ENCODE peak calls at places on chromosomes 2 and 18, in nine cellular contexts. H, R, M, B, Q, C, O, N and T are unnamed samples.

GRCh38 chr2:100960688-100961087 is 41.4 kb upstream of the RPL31 start:
- DNase-seq in N (no peak), C (no peak), H (no peak), B (peak; percentile 34), R (no peak), M (no peak), Q (no peak), O (no peak), T (no peak)

GRCh38 chr2:12923907-12924610 is 207.3 kb downstream of the TRIB2 start:
- DNase-seq in C (no peak), N (no peak), R (no peak), O (no peak), B (peak; percentile 57), M (no peak), Q (no peak), H (no peak), T (no peak)

GRCh38 chr2:197867630-197868029 is 63.2 kb downstream of the PLCL1 start:
- DNase-seq in M (no peak), C (no peak), H (no peak), Q (no peak), O (no peak), R (no peak), B (no peak), N (no peak), T (no peak)

GRCh38 chr2:98948956-98949739 is 13.1 kb upstream of the CRACDL start:
- DNase-seq in Q (no peak), C (no peak), R (no peak), M (no peak), B (no peak), H (no peak), N (no peak), O (no peak), T (no peak)

GRCh38 chr2:239182981-239183791 is 217.6 kb downstream of the HDAC4 start:
- DNase-seq in B (no peak), M (no peak), O (no peak), H (no peak), Q (no peak), R (no peak), N (no peak), C (no peak), T (peak; percentile 58)

GRCh38 chr2:289362-290089 is 1.6 kb upstream of the ALKAL2 start:
- DNase-seq in M (no peak), Q (no peak), C (peak; percentile 30), H (peak; percentile 23), N (peak; percentile 13), O (no peak), B (peak; percentile 9), R (no peak), T (no peak)

GRCh38 chr2:215684448-215685217 is 248.8 kb upstream of the FN1 start:
- DNase-seq in M (no peak), Q (no peak), R (no peak), B (peak; percentile 76), H (peak; percentile 37), C (no peak), N (peak; percentile 58), O (peak; percentile 43), T (no peak)

GRCh38 chr2:68732036-68732435 is 2.6 kb upstream of the ARHGAP25 start:
- DNase-seq in O (no peak), Q (no peak), B (no peak), N (no peak), R (no peak), C (no peak), H (no peak), M (no peak), T (no peak)

GRCh38 chr18:1191341-1191740 is 286.7 kb downstream of the ADCYAP1 start:
- DNase-seq in B (no peak), N (no peak), C (no peak), M (no peak), O (no peak), Q (no peak), H (no peak), R (no peak), T (no peak)

GRCh38 chr18:28132084-28132483 is 44.8 kb downstream of the CDH2 start:
- DNase-seq in N (no peak), M (no peak), R (no peak), Q (no peak), B (no peak), H (peak; percentile 35), O (no peak), C (no peak), T (no peak)

GRCh38 chr2:68093634-68094033 is 30.8 kb upstream of the C1D start:
- DNase-seq in O (no peak), Q (no peak), R (no peak), N (no peak), H (no peak), B (no peak), C (no peak), M (no peak), T (no peak)

GRCh38 chr2:168427451-168427850 is 28.6 kb upstream of the CERS6 start:
- DNase-seq in O (no peak), H (peak; percentile 23), N (no peak), C (no peak), R (no peak), Q (no peak), B (peak; percentile 86), M (no peak), T (no peak)

GRCh38 chr18:45402485-45403056 is 212.7 kb upstream of the SLC14A2 start:
- DNase-seq in M (no peak), R (no peak), N (peak; percentile 36), O (no peak), B (peak; percentile 36), H (no peak), C (peak; percentile 53), Q (no peak), T (no peak)

GRCh38 chr2:109173311-109174171 is 44.5 kb downstream of the SH3RF3 start:
- DNase-seq in Q (no peak), B (peak; percentile 79), O (no peak), C (no peak), M (no peak), H (peak; percentile 48), N (no peak), R (no peak), T (peak; percentile 25)

GRCh38 chr2:233413529-233414272 is 59.4 kb downstream of the DGKD start:
- DNase-seq in B (peak; percentile 85), M (peak; percentile 62), R (peak; percentile 34), C (no peak), O (peak; percentile 29), Q (no peak), H (no peak), N (peak; percentile 99), T (peak; percentile 53)

GRCh38 chr2:105496271-105496670 is 97.4 kb upstream of the FHL2 start:
- DNase-seq in C (no peak), M (no peak), N (no peak), H (no peak), Q (no peak), B (no peak), O (no peak), R (no peak), T (no peak)

GRCh38 chr18:45865466-45865865 is 40.0 kb downstream of the SIGLEC15 start:
- DNase-seq in M (no peak), O (no peak), Q (no peak), C (no peak), R (no peak), B (no peak), H (no peak), N (no peak), T (no peak)

GRCh38 chr18:59041296-59041695 is 98.4 kb upstream of the SEC11C start:
- DNase-seq in N (no peak), R (no peak), O (no peak), M (no peak), H (no peak), Q (no peak), B (no peak), C (no peak), T (no peak)

GRCh38 chr2:109193807-109194702 is 65.0 kb downstream of the SH3RF3 start:
- DNase-seq in Q (no peak), H (no peak), O (no peak), N (no peak), C (no peak), M (no peak), B (no peak), R (no peak), T (no peak)

GRCh38 chr2:46876741-46877384 is 38.7 kb downstream of the MCFD2 start:
- DNase-seq in H (peak; percentile 68), Q (no peak), B (peak; percentile 76), C (peak; percentile 46), M (no peak), N (peak; percentile 87), R (no peak), O (peak; percentile 67), T (peak; percentile 61)

GRCh38 chr18:7908686-7909299 is 341.7 kb downstream of the PTPRM start:
- DNase-seq in B (no peak), N (no peak), M (no peak), R (no peak), Q (no peak), H (no peak), O (no peak), C (no peak), T (no peak)

GRCh38 chr2:86199834-86200177 is 549 bp downstream of the MRPL35 start:
- DNase-seq in R (no peak), B (no peak), O (no peak), N (peak; percentile 11), Q (no peak), C (no peak), M (no peak), H (no peak), T (no peak)

GRCh38 chr2:209977386-209978239 is 24.8 kb upstream of the RPE start:
- DNase-seq in H (peak; percentile 40), B (peak; percentile 32), N (peak; percentile 67), O (peak; percentile 39), C (no peak), R (no peak), Q (no peak), M (no peak), T (no peak)

GRCh38 chr2:54967269-54967668 is 83.0 kb downstream of the RTN4 start:
- DNase-seq in B (no peak), H (no peak), C (no peak), R (no peak), N (no peak), Q (no peak), M (no peak), O (no peak), T (no peak)

GRCh38 chr2:179751184-179751809 is 110.1 kb downstream of the ZNF385B start:
- DNase-seq in Q (no peak), H (peak; percentile 15), N (peak; percentile 37), R (no peak), M (no peak), C (no peak), O (peak; percentile 27), B (peak; percentile 18), T (no peak)

GRCh38 chr18:63758616-63759015 is 16.6 kb upstream of the SERPINB7 start:
- DNase-seq in N (no peak), C (no peak), H (no peak), M (no peak), O (no peak), Q (no peak), B (no peak), R (no peak), T (no peak)

GRCh38 chr2:48209214-48209885 is 303.1 kb upstream of the FBXO11 start:
- DNase-seq in N (no peak), Q (no peak), B (peak; percentile 82), M (no peak), R (no peak), H (no peak), O (no peak), C (no peak), T (no peak)

GRCh38 chr2:85811850-85812735 is 58.3 kb downstream of the ATOH8 start:
- DNase-seq in B (no peak), M (no peak), N (no peak), O (no peak), H (peak; percentile 15), C (no peak), R (no peak), Q (no peak), T (peak; percentile 56)

GRCh38 chr2:215900203-215900611 is 113.1 kb downstream of the MREG start:
- DNase-seq in N (no peak), Q (no peak), B (no peak), C (no peak), R (no peak), M (no peak), H (peak; percentile 33), O (peak; percentile 49), T (no peak)

GRCh38 chr2:47065771-47066380 is 89.2 kb downstream of the STPG4 start:
- DNase-seq in N (peak; percentile 67), Q (no peak), C (peak; percentile 83), B (peak; percentile 99), O (no peak), R (no peak), M (no peak), H (no peak), T (no peak)